ENCODE peak calls at places on chromosomes 2 and 18, in four cellular contexts. One of them, this sample, is unnamed.

GRCh38 chr18:65016631-65017371 is 734.0 kb upstream of the CDH7 start:
- DNase-seq in Caki2: no peak
- DNase-seq in right lobe of liver: no peak
- DNase-seq in lower leg skin: no peak
- DNase-seq in this sample: no peak

GRCh38 chr18:79604913-79605235 is 74.7 kb upstream of the CTDP1 start:
- DNase-seq in right lobe of liver: peak
- DNase-seq in lower leg skin: no peak
- DNase-seq in Caki2: no peak
- DNase-seq in this sample: no peak

GRCh38 chr2:24049485-24050021 is at the start of gene FKBP1B:
- DNase-seq in right lobe of liver: peak
- DNase-seq in Caki2: peak
- DNase-seq in lower leg skin: peak
- DNase-seq in this sample: peak

GRCh38 chr2:85772019-85772745 is 18.4 kb downstream of the ATOH8 start:
- DNase-seq in Caki2: peak
- DNase-seq in right lobe of liver: peak
- DNase-seq in lower leg skin: peak
- DNase-seq in this sample: no peak

GRCh38 chr2:9815844-9816279 is 27.4 kb upstream of the TAF1B start:
- DNase-seq in lower leg skin: no peak
- DNase-seq in right lobe of liver: no peak
- DNase-seq in Caki2: no peak
- DNase-seq in this sample: no peak

GRCh38 chr2:119279666-119280065 is 56.0 kb downstream of the STEAP3 start:
- DNase-seq in lower leg skin: no peak
- DNase-seq in Caki2: no peak
- DNase-seq in right lobe of liver: no peak
- DNase-seq in this sample: no peak

GRCh38 chr18:26546875-26547301 is 1.5 kb downstream of the KCTD1 start:
- DNase-seq in lower leg skin: no peak
- DNase-seq in Caki2: no peak
- DNase-seq in right lobe of liver: peak
- DNase-seq in this sample: no peak

GRCh38 chr2:86703704-86704370 is 16.3 kb upstream of the RMND5A start:
- DNase-seq in Caki2: peak
- DNase-seq in lower leg skin: peak
- DNase-seq in right lobe of liver: no peak
- DNase-seq in this sample: no peak

GRCh38 chr2:241532733-241533601 is 24.6 kb upstream of the STK25 start:
- DNase-seq in lower leg skin: no peak
- DNase-seq in Caki2: no peak
- DNase-seq in right lobe of liver: peak
- DNase-seq in this sample: no peak

GRCh38 chr18:69787825-69788547 is 159.7 kb downstream of the CD226 start:
- DNase-seq in Caki2: no peak
- DNase-seq in right lobe of liver: no peak
- DNase-seq in lower leg skin: no peak
- DNase-seq in this sample: no peak

GRCh38 chr2:127597984-127598380 is 48.0 kb upstream of the GPR17 start:
- DNase-seq in lower leg skin: no peak
- DNase-seq in right lobe of liver: no peak
- DNase-seq in Caki2: no peak
- DNase-seq in this sample: no peak

GRCh38 chr2:231270221-231271114 is 72.0 kb downstream of the ARMC9 start:
- DNase-seq in lower leg skin: no peak
- DNase-seq in Caki2: no peak
- DNase-seq in right lobe of liver: no peak
- DNase-seq in this sample: no peak

GRCh38 chr2:64168756-64169155 is 24.5 kb upstream of the PELI1 start:
- DNase-seq in Caki2: no peak
- DNase-seq in lower leg skin: no peak
- DNase-seq in right lobe of liver: no peak
- DNase-seq in this sample: no peak

GRCh38 chr2:53265900-53266299 is 501.7 kb upstream of the CHAC2 start:
- DNase-seq in right lobe of liver: no peak
- DNase-seq in Caki2: no peak
- DNase-seq in lower leg skin: no peak
- DNase-seq in this sample: no peak

GRCh38 chr18:12282436-12283039 is 25.5 kb upstream of the TUBB6 start:
- DNase-seq in lower leg skin: no peak
- DNase-seq in Caki2: no peak
- DNase-seq in right lobe of liver: no peak
- DNase-seq in this sample: no peak

GRCh38 chr18:26763745-26764144 is 101.8 kb downstream of the AQP4 start:
- DNase-seq in lower leg skin: no peak
- DNase-seq in Caki2: no peak
- DNase-seq in right lobe of liver: no peak
- DNase-seq in this sample: no peak

GRCh38 chr2:113890253-113891235 is 655 bp downstream of the ACTR3 start:
- DNase-seq in lower leg skin: peak
- DNase-seq in right lobe of liver: peak
- DNase-seq in Caki2: peak
- DNase-seq in this sample: peak

GRCh38 chr2:64504774-64505720 is 19.1 kb upstream of the AFTPH start:
- DNase-seq in Caki2: no peak
- DNase-seq in lower leg skin: no peak
- DNase-seq in right lobe of liver: no peak
- DNase-seq in this sample: no peak

GRCh38 chr2:235535423-235536130 is 41.7 kb downstream of the AGAP1 start:
- DNase-seq in Caki2: no peak
- DNase-seq in right lobe of liver: no peak
- DNase-seq in lower leg skin: no peak
- DNase-seq in this sample: no peak

GRCh38 chr2:79638410-79638809 is 125.6 kb downstream of the CTNNA2 start:
- DNase-seq in lower leg skin: no peak
- DNase-seq in right lobe of liver: no peak
- DNase-seq in Caki2: no peak
- DNase-seq in this sample: no peak

GRCh38 chr2:97724073-97724410 is 10.7 kb downstream of the ZAP70 start:
- DNase-seq in right lobe of liver: no peak
- DNase-seq in lower leg skin: no peak
- DNase-seq in Caki2: no peak
- DNase-seq in this sample: no peak

This sample was measured in activated naive CD8-positive, alpha-beta T cell treated with anti-CD3 and anti-CD28 coated beads for 36 hours.